ENCODE peak calls at places on chromosomes 11 and 22, in six cellular contexts. I, V, M, K, X and A are unnamed samples.

GRCh38 chr11:27699242-27699925 is 871 bp downstream of the BDNF start:
- DNase-seq in X (peak; percentile 57), V (no peak), K (no peak), I (no peak), M (no peak), A (no peak)

GRCh38 chr11:73808052-73808451 is 20.4 kb downstream of the MRPL48 start:
- DNase-seq in X (no peak), K (no peak), M (no peak), I (no peak), V (no peak), A (no peak)

GRCh38 chr11:20084921-20085814 is 75.1 kb downstream of the DBX1 start:
- DNase-seq in X (no peak), M (no peak), K (no peak), I (no peak), V (no peak), A (no peak)

GRCh38 chr11:368414-369335 is 624 bp upstream of the B4GALNT4 start:
- DNase-seq in I (peak; percentile 12), X (no peak), K (no peak), M (peak; percentile 7), V (no peak), A (no peak)

GRCh38 chr11:62264004-62264403 is 6.0 kb upstream of the SCGB2A2 start:
- DNase-seq in K (no peak), V (no peak), I (no peak), X (no peak), M (no peak), A (no peak)

GRCh38 chr11:47375020-47375419 is 3.3 kb downstream of the SPI1 start:
- DNase-seq in K (no peak), X (no peak), I (no peak), M (no peak), V (no peak), A (no peak)

GRCh38 chr22:42926034-42926433 is 69.0 kb upstream of the ARFGAP3 start:
- DNase-seq in I (no peak), M (no peak), K (peak; percentile 76), X (no peak), V (no peak), A (no peak)

GRCh38 chr11:64007629-64008282 is 21.5 kb downstream of the OTUB1 start:
- DNase-seq in M (no peak), I (peak; percentile 68), K (no peak), V (no peak), X (peak; percentile 16), A (no peak)

GRCh38 chr22:19105867-19106802 is 16.1 kb downstream of the DGCR2 start:
- DNase-seq in X (no peak), M (no peak), I (peak; percentile 62), K (no peak), V (no peak), A (no peak)

GRCh38 chr11:556175-556699 is 4.3 kb downstream of the LMNTD2 start:
- DNase-seq in V (no peak), K (no peak), M (no peak), X (peak; percentile 28), I (no peak), A (no peak)

GRCh38 chr11:13261600-13262061 is 16.0 kb upstream of the BMAL1 start:
- DNase-seq in X (peak; percentile 87), K (peak; percentile 81), V (peak; percentile 82), M (peak; percentile 70), I (no peak), A (no peak)

GRCh38 chr11:76626921-76627391 is 43.6 kb downstream of the LRRC32 start:
- DNase-seq in M (peak; percentile 32), X (no peak), K (no peak), I (no peak), V (no peak), A (peak; percentile 42)

GRCh38 chr11:134119094-134119493 is 50.2 kb downstream of the JAM3 start:
- DNase-seq in V (no peak), I (no peak), X (peak; percentile 39), K (no peak), M (peak; percentile 83), A (peak; percentile 20)

GRCh38 chr11:62847767-62848314 is 8.5 kb upstream of the WDR74 start:
- DNase-seq in M (no peak), V (no peak), X (no peak), I (no peak), K (peak; percentile 10), A (no peak)

GRCh38 chr11:47998345-47998732 is 18.0 kb downstream of the PTPRJ start:
- DNase-seq in V (no peak), K (no peak), I (no peak), X (no peak), M (no peak), A (no peak)

GRCh38 chr11:106939157-106939556 is 79.1 kb downstream of the GUCY1A2 start:
- DNase-seq in V (no peak), M (no peak), I (no peak), X (no peak), K (no peak), A (no peak)

GRCh38 chr11:2779981-2780849 is 80.4 kb upstream of the KCNQ1OT1 start:
- DNase-seq in M (no peak), I (peak; percentile 2), V (no peak), K (no peak), X (no peak), A (no peak)

GRCh38 chr11:17528181-17528691 is 16.0 kb downstream of the USH1C start:
- DNase-seq in V (peak; percentile 5), M (peak; percentile 54), I (peak; percentile 62), K (no peak), X (peak; percentile 64), A (no peak)

GRCh38 chr22:41949297-41949965 is 2.5 kb upstream of the CENPM start:
- DNase-seq in X (no peak), K (no peak), M (no peak), V (no peak), I (no peak), A (no peak)

GRCh38 chr11:62611705-62612365 is 740 bp downstream of the EML3 start:
- DNase-seq in V (no peak), K (no peak), M (no peak), X (peak; percentile 68), I (peak; percentile 60), A (no peak)

GRCh38 chr11:46120361-46120710 is 918 bp downstream of the PHF21A start:
- DNase-seq in K (no peak), X (peak; percentile 53), V (no peak), I (no peak), M (no peak), A (no peak)

GRCh38 chr22:25057013-25057881 is 104.7 kb downstream of the KIAA1671 start:
- DNase-seq in I (peak; percentile 63), V (no peak), M (peak; percentile 43), K (no peak), X (peak; percentile 64), A (peak; percentile 31)

GRCh38 chr11:64753019-64753379 is 6.8 kb downstream of the PYGM start:
- DNase-seq in V (no peak), I (no peak), K (no peak), M (no peak), X (no peak), A (no peak)

DNA sequence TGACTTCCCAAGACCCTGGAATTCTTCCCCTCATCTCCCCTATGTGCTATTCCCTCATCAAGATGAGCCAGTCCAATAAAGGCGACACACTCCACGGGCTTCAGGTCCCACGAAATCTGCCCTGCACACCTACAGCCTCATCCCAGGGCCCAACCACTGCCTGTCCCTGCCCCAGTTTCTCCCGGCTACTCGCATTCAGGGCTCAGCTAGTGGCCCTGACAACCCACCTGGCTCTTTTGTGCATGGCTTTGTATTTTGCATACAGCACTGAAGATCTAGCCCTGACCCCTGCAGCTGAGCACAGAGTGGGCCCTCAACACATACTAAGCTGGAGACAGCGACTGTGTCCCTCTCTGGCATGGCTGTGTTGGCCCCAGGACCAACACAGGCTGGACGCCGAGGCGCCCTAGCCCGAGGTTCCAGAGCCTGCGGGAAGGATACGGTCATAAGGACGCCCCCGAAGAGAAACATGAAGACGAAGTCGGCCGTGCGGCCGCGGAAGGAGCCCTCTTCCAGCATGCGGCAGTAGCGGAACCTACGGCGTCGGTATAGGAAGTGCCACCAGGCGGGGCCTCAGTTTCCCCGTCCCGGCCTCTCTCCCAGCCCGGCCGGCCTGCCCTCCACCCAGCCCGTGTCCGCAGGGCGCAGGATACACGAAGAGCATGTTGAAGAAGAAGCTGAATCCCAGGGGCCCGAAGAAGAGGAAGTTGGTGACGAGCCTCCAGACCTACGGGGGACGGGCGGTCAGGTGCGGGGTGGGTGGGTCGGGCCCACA is 708 bp downstream of the DERL3 start:
- DNase-seq in K (no peak), V (no peak), X (no peak), M (no peak), I (no peak), A (no peak)
- H3K4me3 ChIP-seq in K (no peak overlapping the region), V (no peak overlapping the region), X (no peak overlapping the region), M (peak overlapping the region; percentile 52), I (peak overlapping the region; percentile 61), A (no peak overlapping the region)

GRCh38 chr22:17116931-17117330 is 4.2 kb downstream of the TMEM121B start:
- DNase-seq in V (no peak), M (no peak), X (no peak), K (no peak), I (no peak), A (no peak)
- H3K4me3 ChIP-seq in V (no peak overlapping the region), M (no peak overlapping the region), X (no peak overlapping the region), K (no peak overlapping the region), I (no peak overlapping the region), A (no peak overlapping the region)

GRCh38 chr11:44894217-44894617 is 56.5 kb downstream of the TP53I11 start:
- DNase-seq in I (peak; percentile 66), X (peak; percentile 90), V (no peak), M (peak; percentile 16), K (no peak), A (peak; percentile 21)

GRCh38 chr11:44887598-44887997 is 63.1 kb downstream of the TP53I11 start:
- DNase-seq in V (no peak), I (no peak), X (no peak), M (no peak), K (no peak), A (no peak)

GRCh38 chr11:44889266-44889665 is 61.4 kb downstream of the TP53I11 start:
- DNase-seq in V (no peak), M (no peak), X (peak; percentile 29), K (no peak), I (no peak), A (no peak)

GRCh38 chr11:44892843-44893242 is 57.8 kb downstream of the TP53I11 start:
- DNase-seq in M (no peak), V (no peak), X (no peak), I (no peak), K (no peak), A (no peak)

GRCh38 chr11:44893250-44894216 is 57.1 kb downstream of the TP53I11 start:
- DNase-seq in I (peak; percentile 95), M (no peak), V (no peak), K (no peak), X (no peak), A (no peak)
- H3K4me3 ChIP-seq in I (peak overlapping the region; percentile 34), M (no peak overlapping the region), V (no peak overlapping the region), K (no peak overlapping the region), X (no peak overlapping the region), A (no peak overlapping the region)

DNA sequence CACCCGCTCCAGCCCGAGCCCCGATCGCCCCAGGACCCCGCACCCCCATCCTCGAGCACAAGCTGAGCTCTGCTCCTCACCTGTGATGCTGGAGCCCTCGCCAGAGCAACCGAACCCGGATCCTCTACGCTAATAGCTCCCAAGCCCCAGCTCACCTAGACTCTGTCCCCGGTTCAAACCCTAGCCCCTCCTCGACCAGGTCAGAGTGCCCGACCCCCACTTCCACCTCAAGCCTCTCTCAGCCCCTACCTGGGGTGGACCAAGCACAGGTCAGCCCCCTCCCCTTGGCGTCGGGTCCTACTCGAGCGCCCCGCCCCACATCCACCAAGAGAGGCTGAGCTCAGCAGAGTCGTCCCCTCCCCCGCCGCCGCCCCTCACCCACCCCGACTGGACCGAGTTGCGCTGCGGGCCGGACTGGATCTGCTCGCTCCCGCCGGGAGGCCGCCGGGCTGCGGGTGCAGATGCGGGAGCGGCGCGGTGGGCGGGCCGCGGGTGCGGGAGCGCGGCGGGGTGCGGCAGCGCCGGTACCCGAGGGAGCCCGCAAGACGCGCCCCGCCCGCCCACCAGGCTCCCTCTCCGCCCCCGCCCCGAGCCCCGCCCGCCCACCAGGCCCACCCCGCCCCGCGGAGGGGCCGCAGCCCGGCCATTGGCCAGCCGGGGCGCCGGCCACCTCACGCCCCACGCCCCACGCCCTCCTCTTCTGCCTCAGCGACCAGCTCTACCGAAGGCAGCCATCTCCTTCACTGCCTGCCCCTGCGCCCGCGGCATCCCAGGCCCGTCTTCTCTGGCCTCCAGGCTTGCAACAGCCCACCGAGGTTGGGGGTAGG is 577 bp upstream of the DKK3 start:
- DNase-seq in V (no peak), X (peak; percentile 78), M (no peak), K (no peak), I (peak; percentile 64), A (no peak)
- H3K4me3 ChIP-seq in V (peak overlapping the region; percentile 76), X (peak overlapping the region; percentile 81), M (peak overlapping the region; percentile 79), K (no peak overlapping the region), I (peak overlapping the region; percentile 76), A (peak overlapping the region; percentile 11)